ENCODE peak calls at places on chromosomes 5 and 9, in eight cellular contexts. One of them, this sample, is unnamed.

GRCh38 chr9:116096046-116096445 is 57.5 kb upstream of the PAPPA start:
- ATAC-seq in activated B cell treated with CpG ODN at 0.5 μM for 24 hours: no peak
- ATAC-seq in RWPE2: peak
- ATAC-seq in HCT116: no peak
- ATAC-seq in left lung: no peak
- ATAC-seq in mucosa of descending colon: no peak
- ATAC-seq in CD8-positive, alpha-beta T cell: no peak
- ATAC-seq in upper lobe of right lung: no peak
- ATAC-seq in this sample: no peak

GRCh38 chr9:118094387-118094786 is 390.2 kb downstream of the TLR4 start:
- ATAC-seq in activated B cell treated with CpG ODN at 0.5 μM for 24 hours: no peak
- ATAC-seq in RWPE2: no peak
- ATAC-seq in HCT116: no peak
- ATAC-seq in left lung: no peak
- ATAC-seq in mucosa of descending colon: no peak
- ATAC-seq in CD8-positive, alpha-beta T cell: no peak
- ATAC-seq in upper lobe of right lung: no peak
- ATAC-seq in this sample: no peak

GRCh38 chr5:129049116-129049515 is 45.4 kb upstream of the ISOC1 start:
- ATAC-seq in activated B cell treated with CpG ODN at 0.5 μM for 24 hours: no peak
- ATAC-seq in RWPE2: no peak
- ATAC-seq in HCT116: no peak
- ATAC-seq in left lung: no peak
- ATAC-seq in mucosa of descending colon: no peak
- ATAC-seq in CD8-positive, alpha-beta T cell: no peak
- ATAC-seq in upper lobe of right lung: no peak
- ATAC-seq in this sample: no peak

GRCh38 chr5:68457298-68457697 is 241.7 kb downstream of the PIK3R1 start:
- ATAC-seq in activated B cell treated with CpG ODN at 0.5 μM for 24 hours: no peak
- ATAC-seq in RWPE2: no peak
- ATAC-seq in HCT116: no peak
- ATAC-seq in left lung: no peak
- ATAC-seq in mucosa of descending colon: no peak
- ATAC-seq in CD8-positive, alpha-beta T cell: no peak
- ATAC-seq in upper lobe of right lung: no peak
- ATAC-seq in this sample: no peak

GRCh38 chr5:43014522-43014921 is 25.6 kb downstream of the ANXA2R start:
- ATAC-seq in activated B cell treated with CpG ODN at 0.5 μM for 24 hours: no peak
- ATAC-seq in RWPE2: no peak
- ATAC-seq in HCT116: no peak
- ATAC-seq in left lung: no peak
- ATAC-seq in mucosa of descending colon: no peak
- ATAC-seq in CD8-positive, alpha-beta T cell: no peak
- ATAC-seq in upper lobe of right lung: no peak
- ATAC-seq in this sample: no peak

GRCh38 chr5:173800340-173800739 is 87.8 kb upstream of the CPEB4 start:
- ATAC-seq in activated B cell treated with CpG ODN at 0.5 μM for 24 hours: no peak
- ATAC-seq in RWPE2: no peak
- ATAC-seq in HCT116: no peak
- ATAC-seq in left lung: no peak
- ATAC-seq in mucosa of descending colon: no peak
- ATAC-seq in CD8-positive, alpha-beta T cell: no peak
- ATAC-seq in upper lobe of right lung: no peak
- ATAC-seq in this sample: no peak

GRCh38 chr5:1343931-1344901 is 683 bp downstream of the CLPTM1L start:
- ATAC-seq in activated B cell treated with CpG ODN at 0.5 μM for 24 hours: no peak
- ATAC-seq in RWPE2: peak
- ATAC-seq in HCT116: peak
- ATAC-seq in left lung: peak
- ATAC-seq in mucosa of descending colon: peak
- ATAC-seq in CD8-positive, alpha-beta T cell: peak
- ATAC-seq in upper lobe of right lung: no peak
- ATAC-seq in this sample: no peak

GRCh38 chr9:105332471-105332870 is 88.0 kb downstream of the SLC44A1 start:
- ATAC-seq in activated B cell treated with CpG ODN at 0.5 μM for 24 hours: no peak
- ATAC-seq in RWPE2: no peak
- ATAC-seq in HCT116: no peak
- ATAC-seq in left lung: no peak
- ATAC-seq in mucosa of descending colon: no peak
- ATAC-seq in CD8-positive, alpha-beta T cell: no peak
- ATAC-seq in upper lobe of right lung: no peak
- ATAC-seq in this sample: no peak

GRCh38 chr9:133137451-133138231 is 16.6 kb upstream of the RALGDS start:
- ATAC-seq in activated B cell treated with CpG ODN at 0.5 μM for 24 hours: no peak
- ATAC-seq in RWPE2: no peak
- ATAC-seq in HCT116: no peak
- ATAC-seq in left lung: peak
- ATAC-seq in mucosa of descending colon: no peak
- ATAC-seq in CD8-positive, alpha-beta T cell: no peak
- ATAC-seq in upper lobe of right lung: peak
- ATAC-seq in this sample: no peak

GRCh38 chr9:27457445-27457844 is 66.6 kb upstream of the IFNK start:
- ATAC-seq in activated B cell treated with CpG ODN at 0.5 μM for 24 hours: no peak
- ATAC-seq in RWPE2: no peak
- ATAC-seq in HCT116: no peak
- ATAC-seq in left lung: no peak
- ATAC-seq in mucosa of descending colon: peak
- ATAC-seq in CD8-positive, alpha-beta T cell: no peak
- ATAC-seq in upper lobe of right lung: no peak
- ATAC-seq in this sample: no peak

GRCh38 chr5:108249095-108249784 is 132.7 kb downstream of the FBXL17 start:
- ATAC-seq in activated B cell treated with CpG ODN at 0.5 μM for 24 hours: no peak
- ATAC-seq in RWPE2: no peak
- ATAC-seq in HCT116: no peak
- ATAC-seq in left lung: no peak
- ATAC-seq in mucosa of descending colon: no peak
- ATAC-seq in CD8-positive, alpha-beta T cell: no peak
- ATAC-seq in upper lobe of right lung: no peak
- ATAC-seq in this sample: no peak

GRCh38 chr5:173618927-173619519 is 2.6 kb upstream of the BOD1 start:
- ATAC-seq in activated B cell treated with CpG ODN at 0.5 μM for 24 hours: no peak
- ATAC-seq in RWPE2: no peak
- ATAC-seq in HCT116: no peak
- ATAC-seq in left lung: peak
- ATAC-seq in mucosa of descending colon: no peak
- ATAC-seq in CD8-positive, alpha-beta T cell: no peak
- ATAC-seq in upper lobe of right lung: peak
- ATAC-seq in this sample: no peak

GRCh38 chr5:96997265-96997859 is 61.5 kb downstream of the LNPEP start:
- ATAC-seq in activated B cell treated with CpG ODN at 0.5 μM for 24 hours: peak
- ATAC-seq in RWPE2: peak
- ATAC-seq in HCT116: peak
- ATAC-seq in left lung: peak
- ATAC-seq in mucosa of descending colon: no peak
- ATAC-seq in CD8-positive, alpha-beta T cell: peak
- ATAC-seq in upper lobe of right lung: peak
- ATAC-seq in this sample: no peak

DNA sequence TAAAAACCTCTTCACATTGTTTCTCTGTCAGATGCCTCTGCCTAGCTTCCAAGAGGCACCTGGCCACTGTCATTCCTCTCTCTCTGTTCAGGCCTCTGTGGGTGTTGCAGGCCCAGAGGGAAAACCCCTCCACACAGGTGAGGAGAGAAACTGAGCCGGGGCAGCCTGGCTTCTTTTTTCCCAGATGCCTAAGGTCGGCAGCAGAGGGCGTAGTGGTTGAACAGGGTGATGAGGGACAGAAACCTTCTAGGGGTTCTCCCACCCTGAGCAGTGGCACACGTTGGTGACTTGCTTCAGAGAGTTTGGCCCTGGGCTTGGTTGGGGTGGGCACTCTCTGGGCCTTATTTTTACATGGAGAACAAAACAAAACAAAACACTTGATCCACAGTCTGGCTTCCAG is 12.2 kb downstream of the IL9 start:
- ATAC-seq in activated B cell treated with CpG ODN at 0.5 μM for 24 hours: no peak
- ATAC-seq in RWPE2: no peak
- ATAC-seq in HCT116: peak
- ATAC-seq in left lung: no peak
- ATAC-seq in mucosa of descending colon: no peak
- ATAC-seq in CD8-positive, alpha-beta T cell: no peak
- ATAC-seq in upper lobe of right lung: no peak
- ATAC-seq in this sample: no peak
- TF ChIP-seq CTCF in activated B cell treated with CpG ODN at 0.5 μM for 24 hours: no peak
- TF ChIP-seq CTCF in RWPE2: peak
- TF ChIP-seq CTCF in HCT116: peak
- TF ChIP-seq CTCF in left lung: no peak
- TF ChIP-seq CTCF in mucosa of descending colon: no peak
- TF ChIP-seq CTCF in CD8-positive, alpha-beta T cell: no peak
- TF ChIP-seq CTCF in upper lobe of right lung: no peak
- TF ChIP-seq CTCF in this sample: no peak

GRCh38 chr9:127458921-127459320 is 7.6 kb downstream of the LRSAM1 start:
- ATAC-seq in activated B cell treated with CpG ODN at 0.5 μM for 24 hours: no peak
- ATAC-seq in RWPE2: no peak
- ATAC-seq in HCT116: no peak
- ATAC-seq in left lung: peak
- ATAC-seq in mucosa of descending colon: no peak
- ATAC-seq in CD8-positive, alpha-beta T cell: no peak
- ATAC-seq in upper lobe of right lung: peak
- ATAC-seq in this sample: no peak

GRCh38 chr9:127452481-127453092 is 1.3 kb downstream of the LRSAM1 start:
- ATAC-seq in activated B cell treated with CpG ODN at 0.5 μM for 24 hours: no peak
- ATAC-seq in RWPE2: no peak
- ATAC-seq in HCT116: no peak
- ATAC-seq in left lung: peak
- ATAC-seq in mucosa of descending colon: peak
- ATAC-seq in CD8-positive, alpha-beta T cell: no peak
- ATAC-seq in upper lobe of right lung: no peak
- ATAC-seq in this sample: no peak

GRCh38 chr9:127451681-127452480 is 571 bp downstream of the LRSAM1 start:
- ATAC-seq in activated B cell treated with CpG ODN at 0.5 μM for 24 hours: peak
- ATAC-seq in RWPE2: peak
- ATAC-seq in HCT116: peak
- ATAC-seq in left lung: peak
- ATAC-seq in mucosa of descending colon: peak
- ATAC-seq in CD8-positive, alpha-beta T cell: peak
- ATAC-seq in upper lobe of right lung: peak
- ATAC-seq in this sample: peak

GRCh38 chr9:127457191-127457878 is 6.0 kb downstream of the LRSAM1 start:
- ATAC-seq in activated B cell treated with CpG ODN at 0.5 μM for 24 hours: no peak
- ATAC-seq in RWPE2: no peak
- ATAC-seq in HCT116: peak
- ATAC-seq in left lung: no peak
- ATAC-seq in mucosa of descending colon: no peak
- ATAC-seq in CD8-positive, alpha-beta T cell: no peak
- ATAC-seq in upper lobe of right lung: no peak
- ATAC-seq in this sample: no peak

GRCh38 chr9:127455299-127455992 is 4.1 kb downstream of the LRSAM1 start:
- ATAC-seq in activated B cell treated with CpG ODN at 0.5 μM for 24 hours: peak
- ATAC-seq in RWPE2: no peak
- ATAC-seq in HCT116: peak
- ATAC-seq in left lung: no peak
- ATAC-seq in mucosa of descending colon: no peak
- ATAC-seq in CD8-positive, alpha-beta T cell: no peak
- ATAC-seq in upper lobe of right lung: peak
- ATAC-seq in this sample: no peak
- TF ChIP-seq CTCF in activated B cell treated with CpG ODN at 0.5 μM for 24 hours: no peak
- TF ChIP-seq CTCF in RWPE2: peak
- TF ChIP-seq CTCF in HCT116: no peak
- TF ChIP-seq CTCF in left lung: no peak
- TF ChIP-seq CTCF in mucosa of descending colon: peak
- TF ChIP-seq CTCF in CD8-positive, alpha-beta T cell: no peak
- TF ChIP-seq CTCF in upper lobe of right lung: peak
- TF ChIP-seq CTCF in this sample: no peak

GRCh38 chr5:124297826-124298225 is 448.6 kb downstream of the ZNF608 start:
- ATAC-seq in activated B cell treated with CpG ODN at 0.5 μM for 24 hours: no peak
- ATAC-seq in RWPE2: no peak
- ATAC-seq in HCT116: no peak
- ATAC-seq in left lung: no peak
- ATAC-seq in mucosa of descending colon: no peak
- ATAC-seq in CD8-positive, alpha-beta T cell: no peak
- ATAC-seq in upper lobe of right lung: no peak
- ATAC-seq in this sample: no peak
- TF ChIP-seq CTCF in activated B cell treated with CpG ODN at 0.5 μM for 24 hours: no peak
- TF ChIP-seq CTCF in RWPE2: no peak
- TF ChIP-seq CTCF in HCT116: no peak
- TF ChIP-seq CTCF in left lung: no peak
- TF ChIP-seq CTCF in mucosa of descending colon: no peak
- TF ChIP-seq CTCF in CD8-positive, alpha-beta T cell: no peak
- TF ChIP-seq CTCF in upper lobe of right lung: no peak
- TF ChIP-seq CTCF in this sample: no peak

DNA sequence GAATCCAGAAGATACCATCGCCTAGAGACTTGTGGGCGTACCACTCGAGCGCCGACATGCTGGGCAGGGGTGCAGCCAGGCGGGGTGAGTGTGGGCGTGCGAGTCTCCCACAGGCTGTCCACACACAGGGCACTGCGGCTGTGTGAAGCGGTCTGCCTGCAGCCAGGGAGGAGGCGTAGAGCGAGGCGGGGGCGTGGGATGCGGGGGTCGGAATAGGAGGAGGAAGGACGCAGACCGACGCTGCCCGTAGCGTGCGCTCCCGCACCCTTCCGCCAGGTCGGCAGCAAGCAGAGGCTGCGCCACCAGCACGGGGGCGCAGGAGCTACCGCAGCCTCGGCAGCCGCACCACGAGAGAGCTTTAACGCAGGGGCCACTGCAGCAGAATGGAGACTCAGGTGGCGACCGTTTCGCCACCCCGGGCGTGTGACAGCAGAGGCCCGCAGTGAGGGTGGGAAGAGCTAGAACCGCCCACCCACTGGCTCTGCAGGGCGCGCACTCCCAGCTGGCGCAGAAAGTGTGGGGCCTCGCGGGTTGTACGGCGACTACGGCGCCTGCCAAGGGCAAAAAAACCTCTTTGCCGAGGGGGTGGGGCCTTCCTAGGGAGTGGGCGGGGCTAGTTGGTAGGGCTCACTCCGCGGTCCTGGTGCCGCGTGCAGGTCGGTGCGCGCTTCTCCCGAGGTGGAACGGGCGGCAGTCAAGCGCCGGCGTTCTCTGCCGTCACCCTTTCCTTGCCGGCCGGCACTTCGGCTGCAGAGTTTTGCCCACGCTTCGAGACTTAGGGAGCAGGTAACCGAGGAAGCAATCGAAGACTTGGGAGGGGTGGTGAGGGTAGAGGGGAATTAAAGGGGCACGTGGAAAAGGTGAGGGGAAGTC is at the start of the genes MBLAC2 and POLR3G:
- ATAC-seq in activated B cell treated with CpG ODN at 0.5 μM for 24 hours: peak
- ATAC-seq in RWPE2: peak
- ATAC-seq in HCT116: peak
- ATAC-seq in left lung: peak
- ATAC-seq in mucosa of descending colon: peak
- ATAC-seq in CD8-positive, alpha-beta T cell: peak
- ATAC-seq in upper lobe of right lung: peak
- ATAC-seq in this sample: peak
- TF ChIP-seq CTCF in activated B cell treated with CpG ODN at 0.5 μM for 24 hours: no peak
- TF ChIP-seq CTCF in RWPE2: peak
- TF ChIP-seq CTCF in HCT116: no peak
- TF ChIP-seq CTCF in left lung: peak
- TF ChIP-seq CTCF in mucosa of descending colon: no peak
- TF ChIP-seq CTCF in CD8-positive, alpha-beta T cell: peak
- TF ChIP-seq CTCF in upper lobe of right lung: peak
- TF ChIP-seq CTCF in this sample: peak

This sample was measured in gastroesophageal sphincter.